ENCODE peak calls at places on chromosomes 13 and 19, in five cellular contexts. One of them, this sample, is unnamed. For H3K4me1, the result is how much of the 10 kb centered on the place peaks cover.

GRCh38 chr19:2014731-2015610 is 543 bp downstream of the BTBD2 start:
- DNase-seq in pancreas: peak
- DNase-seq in gastrocnemius medialis: no peak
- DNase-seq in PC-3: no peak
- DNase-seq in GM23338: peak
- DNase-seq in this sample: no peak

GRCh38 chr13:44132710-44133109 is 240.9 kb upstream of the SERP2 start:
- DNase-seq in GM23338: no peak
- DNase-seq in PC-3: peak
- DNase-seq in gastrocnemius medialis: peak
- DNase-seq in pancreas: peak
- DNase-seq in this sample: peak

GRCh38 chr13:23658929-23659541 is 88.8 kb downstream of the TNFRSF19 start:
- DNase-seq in GM23338: no peak
- DNase-seq in PC-3: no peak
- DNase-seq in pancreas: no peak
- DNase-seq in gastrocnemius medialis: peak
- DNase-seq in this sample: no peak

GRCh38 chr13:48126944-48127814 is 32.3 kb upstream of the MED4 start:
- DNase-seq in gastrocnemius medialis: peak
- DNase-seq in PC-3: peak
- DNase-seq in pancreas: no peak
- DNase-seq in GM23338: peak
- DNase-seq in this sample: peak

GRCh38 chr19:7860166-7860901 is 13.9 kb downstream of the PRR36 start:
- DNase-seq in PC-3: no peak
- DNase-seq in gastrocnemius medialis: no peak
- DNase-seq in GM23338: no peak
- DNase-seq in pancreas: peak
- DNase-seq in this sample: no peak

GRCh38 chr13:113920173-113920572 is 53.7 kb downstream of the C13orf46 start:
- DNase-seq in PC-3: no peak
- DNase-seq in gastrocnemius medialis: peak
- DNase-seq in pancreas: no peak
- DNase-seq in GM23338: no peak
- DNase-seq in this sample: peak

GRCh38 chr13:72221276-72221962 is 354.4 kb upstream of the DACH1 start:
- DNase-seq in GM23338: peak
- DNase-seq in gastrocnemius medialis: no peak
- DNase-seq in PC-3: peak
- DNase-seq in pancreas: peak
- DNase-seq in this sample: no peak

GRCh38 chr19:12065100-12065538 is 588 bp downstream of the ZNF844 start:
- DNase-seq in PC-3: no peak
- DNase-seq in GM23338: peak
- DNase-seq in pancreas: no peak
- DNase-seq in gastrocnemius medialis: no peak
- DNase-seq in this sample: no peak

GRCh38 chr19:33513424-33513823 is 8.2 kb downstream of the PEPD start:
- DNase-seq in PC-3: no peak
- DNase-seq in GM23338: no peak
- DNase-seq in gastrocnemius medialis: no peak
- DNase-seq in pancreas: no peak
- DNase-seq in this sample: no peak

GRCh38 chr19:18725755-18726416 is 42.4 kb downstream of the CRTC1 start:
- DNase-seq in pancreas: no peak
- DNase-seq in gastrocnemius medialis: peak
- DNase-seq in PC-3: no peak
- DNase-seq in GM23338: no peak
- DNase-seq in this sample: no peak

GRCh38 chr19:21765151-21765550 is 2.2 kb downstream of the ZNF100 start:
- DNase-seq in PC-3: no peak
- DNase-seq in gastrocnemius medialis: no peak
- DNase-seq in pancreas: no peak
- DNase-seq in GM23338: no peak
- DNase-seq in this sample: no peak

GRCh38 chr19:30349131-30349730 is 23.0 kb upstream of the ZNF536 start:
- DNase-seq in pancreas: no peak
- DNase-seq in gastrocnemius medialis: no peak
- DNase-seq in PC-3: no peak
- DNase-seq in GM23338: peak
- DNase-seq in this sample: no peak

DNA sequence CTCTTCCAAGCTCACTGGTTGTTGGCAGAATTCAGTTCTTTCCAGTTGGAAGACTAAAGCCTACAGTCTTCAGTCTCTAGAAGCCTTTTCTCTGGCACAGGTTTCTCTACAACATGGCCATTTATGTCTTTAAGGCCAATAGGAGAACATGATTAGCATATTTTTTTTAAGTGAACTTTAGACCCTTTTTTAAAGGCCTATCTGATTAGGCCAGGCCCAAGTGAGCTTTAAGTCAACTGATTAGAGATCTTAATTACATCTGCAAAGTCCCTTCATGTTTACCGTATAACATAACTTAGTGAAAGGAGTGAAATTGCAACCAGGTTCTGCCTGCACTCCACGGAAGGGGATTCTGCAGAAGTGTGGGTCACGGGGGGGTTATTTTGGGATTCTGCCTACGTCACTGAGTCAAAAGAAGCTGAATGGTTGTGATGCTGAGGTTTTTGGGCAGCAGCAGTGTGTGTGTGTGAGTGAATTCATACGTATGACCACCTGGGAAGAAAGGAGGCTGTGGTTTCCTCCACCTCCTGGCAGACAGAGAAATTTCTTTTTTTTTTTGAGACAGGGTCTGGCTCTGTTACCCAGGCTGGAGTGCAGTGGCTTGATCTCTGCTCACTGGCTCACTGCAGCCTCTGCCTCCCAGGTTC is 31.7 kb downstream of the ALOX5AP start:
- DNase-seq in pancreas: no peak
- DNase-seq in PC-3: no peak
- DNase-seq in GM23338: no peak
- DNase-seq in gastrocnemius medialis: no peak
- DNase-seq in this sample: no peak
- TF ChIP-seq CTCF in pancreas: no peak
- TF ChIP-seq CTCF in PC-3: no peak
- TF ChIP-seq CTCF in GM23338: no peak
- TF ChIP-seq CTCF in gastrocnemius medialis: no peak
- TF ChIP-seq CTCF in this sample: no peak

GRCh38 chr13:110394371-110394841 is 87.3 kb downstream of the COL4A2 start:
- DNase-seq in PC-3: no peak
- DNase-seq in GM23338: no peak
- DNase-seq in pancreas: no peak
- DNase-seq in gastrocnemius medialis: no peak
- DNase-seq in this sample: no peak

GRCh38 chr13:110396913-110397379 is 89.9 kb downstream of the COL4A2 start:
- DNase-seq in gastrocnemius medialis: peak
- DNase-seq in GM23338: no peak
- DNase-seq in pancreas: no peak
- DNase-seq in PC-3: peak
- DNase-seq in this sample: peak

GRCh38 chr13:110397445-110397844 is 90.4 kb downstream of the COL4A2 start:
- DNase-seq in PC-3: peak
- DNase-seq in GM23338: no peak
- DNase-seq in gastrocnemius medialis: no peak
- DNase-seq in pancreas: no peak
- DNase-seq in this sample: no peak

GRCh38 chr13:110398564-110399507 is 91.8 kb downstream of the COL4A2 start:
- DNase-seq in GM23338: no peak
- DNase-seq in gastrocnemius medialis: no peak
- DNase-seq in pancreas: no peak
- DNase-seq in PC-3: no peak
- DNase-seq in this sample: no peak

GRCh38 chr13:110396476-110396875 is 89.4 kb downstream of the COL4A2 start:
- DNase-seq in GM23338: no peak
- DNase-seq in gastrocnemius medialis: no peak
- DNase-seq in PC-3: no peak
- DNase-seq in pancreas: no peak
- DNase-seq in this sample: no peak
- H3K27ac ChIP-seq in GM23338: no peak
- H3K27ac ChIP-seq in gastrocnemius medialis: peak
- H3K27ac ChIP-seq in PC-3: peak
- H3K27ac ChIP-seq in pancreas: no peak
- H3K27ac ChIP-seq in this sample: peak

DNA sequence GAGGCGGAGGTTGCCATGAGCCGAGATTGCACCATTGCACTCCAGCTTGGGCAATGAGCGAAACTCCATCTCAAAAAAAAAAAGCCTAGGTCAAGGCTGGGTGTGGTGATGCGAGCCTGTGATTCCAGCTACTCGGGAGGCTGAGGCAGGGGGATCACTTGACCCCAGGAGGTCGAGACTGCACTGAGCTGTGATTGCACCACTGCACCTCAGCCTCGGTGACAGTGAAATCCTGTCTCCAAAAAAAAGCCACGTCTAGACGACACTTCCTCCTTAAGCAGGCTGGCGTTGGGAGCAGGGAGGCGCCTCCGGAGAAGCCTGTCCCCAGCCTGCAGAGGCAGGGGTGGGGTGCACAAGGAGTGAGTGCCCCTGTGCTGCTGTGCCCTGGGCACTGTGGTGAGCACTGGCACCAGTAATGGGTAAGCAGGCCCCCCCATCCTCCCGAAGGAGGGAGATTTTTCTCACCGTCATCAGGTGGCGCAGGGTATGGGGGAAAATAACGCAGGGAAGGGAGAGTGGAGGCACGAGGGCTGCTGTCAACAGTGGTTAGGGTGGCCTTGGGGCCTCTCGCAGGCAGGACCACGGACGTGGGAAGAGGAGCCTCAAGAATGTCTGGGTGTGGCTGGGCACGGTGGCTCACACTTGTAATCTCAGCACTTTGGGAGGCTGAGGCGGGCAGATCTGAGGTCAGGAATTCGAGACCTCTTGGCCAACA is 701 bp downstream of the P2RY11 start:
- DNase-seq in pancreas: no peak
- DNase-seq in PC-3: peak
- DNase-seq in GM23338: no peak
- DNase-seq in gastrocnemius medialis: no peak
- DNase-seq in this sample: no peak
- H3K4me1 ChIP-seq in pancreas: under half
- H3K4me1 ChIP-seq in PC-3: under half
- H3K4me1 ChIP-seq in GM23338: under half
- H3K4me1 ChIP-seq in gastrocnemius medialis: under half
- H3K4me1 ChIP-seq in this sample: under half

DNA sequence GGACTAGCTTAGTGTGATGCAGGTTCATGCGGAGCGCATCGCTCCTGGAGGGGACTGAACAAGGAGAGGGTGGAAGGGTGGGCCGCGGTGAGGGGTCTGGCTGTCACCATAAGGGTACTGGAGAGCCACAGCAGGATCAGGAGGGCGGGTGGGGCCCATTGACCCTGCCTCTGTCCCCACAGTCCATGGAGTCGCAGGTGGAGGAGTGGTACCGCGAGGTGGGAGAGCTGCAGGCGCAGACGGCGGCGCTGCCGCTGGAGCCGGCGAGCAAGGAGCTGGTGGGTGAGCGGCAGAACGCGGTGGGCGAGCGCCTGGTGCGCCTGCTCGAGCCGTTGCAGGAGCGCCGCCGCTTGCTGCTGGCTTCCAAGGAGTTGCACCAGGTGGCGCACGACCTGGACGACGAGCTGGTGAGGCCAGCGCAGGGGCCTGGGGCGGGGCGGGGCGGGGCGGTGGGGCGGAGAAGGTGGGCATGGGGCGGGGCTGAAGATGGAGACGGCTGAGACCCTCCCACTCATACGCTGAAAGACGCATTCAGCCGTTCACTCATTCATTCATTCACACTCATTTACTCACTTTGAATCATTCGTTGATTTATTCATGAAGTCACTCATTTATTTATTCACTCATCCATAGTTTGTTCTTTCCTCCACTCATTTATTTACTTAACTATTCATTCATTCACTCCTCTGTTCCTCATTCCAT is 27.5 kb upstream of the SHKBP1 start:
- DNase-seq in GM23338: peak
- DNase-seq in pancreas: peak
- DNase-seq in PC-3: peak
- DNase-seq in gastrocnemius medialis: no peak
- DNase-seq in this sample: no peak
- TF ChIP-seq CTCF in GM23338: peak
- TF ChIP-seq CTCF in pancreas: peak
- TF ChIP-seq CTCF in PC-3: peak
- TF ChIP-seq CTCF in gastrocnemius medialis: no peak
- TF ChIP-seq CTCF in this sample: peak

GRCh38 chr19:15829277-15829770 is 13.9 kb upstream of the OR10H1 start:
- DNase-seq in gastrocnemius medialis: no peak
- DNase-seq in pancreas: no peak
- DNase-seq in PC-3: no peak
- DNase-seq in GM23338: no peak
- DNase-seq in this sample: no peak
- H3K27ac ChIP-seq in gastrocnemius medialis: no peak
- H3K27ac ChIP-seq in pancreas: no peak
- H3K27ac ChIP-seq in PC-3: no peak
- H3K27ac ChIP-seq in GM23338: no peak
- H3K27ac ChIP-seq in this sample: no peak

DNA sequence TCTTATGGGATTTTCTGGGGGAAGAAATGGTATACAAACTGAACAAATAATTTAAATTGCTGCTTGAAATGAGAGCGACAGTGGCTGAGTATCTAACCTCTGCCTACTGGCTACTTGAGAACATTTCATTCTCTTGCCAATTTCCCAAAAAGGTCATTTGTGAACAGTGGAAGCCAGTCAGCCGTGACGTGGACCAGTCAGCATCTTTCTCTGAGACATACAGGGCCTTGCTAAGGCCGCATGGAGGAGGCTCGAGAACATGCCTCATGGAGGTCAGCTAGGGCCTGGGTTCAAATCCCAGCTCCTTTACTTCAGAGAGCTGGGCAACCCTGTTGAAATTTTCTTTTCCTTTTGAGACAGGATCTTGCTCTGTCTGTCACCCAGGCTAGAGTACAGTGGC is 20.3 kb downstream of the ZC3H4 start:
- DNase-seq in GM23338: no peak
- DNase-seq in pancreas: no peak
- DNase-seq in gastrocnemius medialis: no peak
- DNase-seq in PC-3: no peak
- DNase-seq in this sample: no peak
- H3K4me1 ChIP-seq in GM23338: under half
- H3K4me1 ChIP-seq in pancreas: under half
- H3K4me1 ChIP-seq in gastrocnemius medialis: half or more
- H3K4me1 ChIP-seq in PC-3: under half
- H3K4me1 ChIP-seq in this sample: half or more

GRCh38 chr19:48182434-48182833 is 12.0 kb downstream of the ZSWIM9 start:
- DNase-seq in GM23338: peak
- DNase-seq in PC-3: no peak
- DNase-seq in gastrocnemius medialis: no peak
- DNase-seq in pancreas: no peak
- DNase-seq in this sample: no peak
- TF ChIP-seq CTCF in GM23338: peak
- TF ChIP-seq CTCF in PC-3: no peak
- TF ChIP-seq CTCF in gastrocnemius medialis: no peak
- TF ChIP-seq CTCF in pancreas: no peak
- TF ChIP-seq CTCF in this sample: no peak